ENCODE peak calls at places on chromosomes 7 and 10, in eight cellular contexts. V is lung; T is stimulated activated naive CD8-positive, alpha-beta T cell treated with anti-CD3 and anti-CD28 coated beads, Interleukin-15, Interleukin-2, amounts not matched to agents 100 U/mL and 50 U/mL, for 24 hours; F is CD4-positive, alpha-beta T cell; B is T-cell; A is iPS-NIHi11; X is body of pancreas; R is DMS153. O is an unnamed sample.

GRCh38 chr10:132433671-132434340 is 36.8 kb downstream of the PWWP2B start:
- DNase-seq in V (no peak), T (no peak), F (no peak), B (no peak), A (no peak), X (no peak), R (no peak), O (no peak)

GRCh38 chr7:78489851-78490250 is 691.3 kb downstream of the PHTF2 start:
- DNase-seq in V (no peak), T (no peak), F (no peak), B (no peak), A (no peak), X (no peak), R (no peak), O (no peak)

GRCh38 chr7:135151162-135151932 is 3.5 kb downstream of the TMEM140 start:
- DNase-seq in V (no peak), T (no peak), F (no peak), B (no peak), A (no peak), X (no peak), R (no peak), O (no peak)

GRCh38 chr10:34405611-34406462 is 409.3 kb downstream of the PARD3 start:
- DNase-seq in V (no peak), T (no peak), F (no peak), B (no peak), A (no peak), X (no peak), R (no peak), O (no peak)

GRCh38 chr10:110192552-110192951 is 14.9 kb upstream of the MXI1 start:
- DNase-seq in V (no peak), T (peak; percentile 40), F (no peak), B (no peak), A (no peak), X (no peak), R (no peak), O (no peak)

GRCh38 chr7:49583440-49583839 is 190.0 kb upstream of the VWC2 start:
- DNase-seq in V (no peak), T (no peak), F (no peak), B (no peak), A (no peak), X (no peak), R (no peak), O (no peak)

GRCh38 chr7:47326808-47327207 is 255.1 kb downstream of the TNS3 start:
- DNase-seq in V (no peak), T (no peak), F (no peak), B (no peak), A (no peak), X (no peak), R (no peak), O (no peak)

GRCh38 chr10:77849039-77849664 is 77.4 kb downstream of the DLG5 start:
- DNase-seq in V (no peak), T (no peak), F (no peak), B (no peak), A (no peak), X (no peak), R (no peak), O (no peak)

GRCh38 chr7:92623544-92623943 is 33.4 kb upstream of the FAM133B start:
- DNase-seq in V (no peak), T (no peak), F (no peak), B (no peak), A (no peak), X (no peak), R (no peak), O (no peak)

GRCh38 chr10:13882112-13882711 is 295.4 kb downstream of the PRPF18 start:
- DNase-seq in V (no peak), T (no peak), F (no peak), B (no peak), A (peak; percentile 59), X (no peak), R (no peak), O (no peak)

GRCh38 chr7:35992436-35992835 is 160.6 kb upstream of the EEPD1 start:
- DNase-seq in V (no peak), T (no peak), F (no peak), B (no peak), A (no peak), X (no peak), R (no peak), O (no peak)